ENCODE peak calls at places on chromosomes 3 and 15, in nine cellular contexts. P is activated CD8-positive, alpha-beta memory T cell treated with anti-CD3 and anti-CD28 coated beads, Interleukin-2, amount 10 ng/mL, durations not matched to agents 7 days and 5 days; X is KBM-7; Q is NCI-H748 treated with DMSO at 0.1 percent for 48 hours; V is NCI-H187; N is GM19239; K is heart right ventricle; H is COR-L47; Y is dorsolateral prefrontal cortex. E is an unnamed sample.

GRCh38 chr3:31625358-31625757 is 92.6 kb downstream of the STT3B start:
- DNase-seq in V (no peak), H (no peak), X (no peak), P (no peak), N (no peak), Y (no peak), K (no peak), Q (no peak), E (no peak)

GRCh38 chr15:100245496-100245838 is 96.3 kb downstream of the ADAMTS17 start:
- DNase-seq in K (no peak), Q (no peak), H (no peak), Y (no peak), V (no peak), X (no peak), P (no peak), N (no peak), E (no peak)

GRCh38 chr3:64619216-64619615 is 68.6 kb downstream of the ADAMTS9 start:
- DNase-seq in N (no peak), H (no peak), V (no peak), Y (no peak), P (no peak), Q (no peak), X (no peak), K (no peak), E (no peak)

GRCh38 chr15:51907136-51907862 is 64.3 kb downstream of the LEO1 start:
- DNase-seq in V (no peak), X (no peak), Y (no peak), Q (no peak), N (no peak), P (no peak), K (no peak), H (no peak), E (no peak)

GRCh38 chr3:83934208-83935150 is 1024.3 kb upstream of the CADM2 start:
- DNase-seq in P (no peak), Y (no peak), H (peak), K (no peak), X (peak), Q (peak), V (no peak), N (no peak), E (no peak)

GRCh38 chr15:44882499-44882968 is 74.0 kb upstream of the TERB2 start:
- DNase-seq in P (peak), H (no peak), V (no peak), Q (no peak), N (no peak), Y (no peak), K (no peak), X (no peak), E (no peak)

GRCh38 chr3:183498634-183499033 is 56.9 kb downstream of the KLHL6 start:
- DNase-seq in V (no peak), H (no peak), P (peak), Y (no peak), Q (no peak), N (no peak), X (no peak), K (no peak), E (no peak)

GRCh38 chr3:11514191-11514770 is 129.4 kb downstream of the VGLL4 start:
- DNase-seq in N (no peak), H (no peak), V (no peak), Q (no peak), K (no peak), P (no peak), Y (no peak), X (peak), E (no peak)

GRCh38 chr15:89787946-89788345 is 11.8 kb downstream of the MESP2 start:
- DNase-seq in P (no peak), N (no peak), H (no peak), K (no peak), V (no peak), Q (no peak), Y (no peak), X (no peak), E (no peak)

GRCh38 chr3:105130911-105131310 is 235.8 kb upstream of the ALCAM start:
- DNase-seq in N (no peak), Q (no peak), Y (no peak), H (no peak), V (no peak), K (no peak), P (no peak), X (no peak), E (no peak)

GRCh38 chr15:58506787-58507671 is 75.2 kb downstream of the LIPC start:
- DNase-seq in K (no peak), Y (no peak), N (no peak), X (peak), P (no peak), Q (no peak), H (no peak), V (no peak), E (no peak)

GRCh38 chr3:105431171-105431570 is 64.5 kb downstream of the ALCAM start:
- DNase-seq in H (peak), Q (peak), Y (no peak), K (no peak), N (no peak), X (no peak), P (no peak), V (no peak), E (no peak)

GRCh38 chr3:156681003-156681402 is 6.6 kb downstream of the TIPARP start:
- DNase-seq in X (peak), Y (no peak), H (peak), K (no peak), N (no peak), P (no peak), Q (peak), V (no peak), E (no peak)

GRCh38 chr3:126245811-126246727 is 65.7 kb upstream of the ALDH1L1 start:
- DNase-seq in P (no peak), K (peak), X (peak), V (no peak), Y (peak), Q (peak), N (no peak), H (peak), E (no peak)

GRCh38 chr3:138314751-138315150 is 14.9 kb downstream of the NME9 start:
- DNase-seq in N (no peak), Y (no peak), V (no peak), K (no peak), X (no peak), Q (no peak), P (no peak), H (no peak), E (no peak)

GRCh38 chr15:80247320-80247719 is 4.7 kb downstream of the CTXND1 start:
- DNase-seq in N (no peak), K (no peak), X (no peak), P (no peak), H (no peak), V (no peak), Y (no peak), Q (no peak), E (no peak)

GRCh38 chr15:83499476-83499875 is 52.3 kb downstream of the SH3GL3 start:
- DNase-seq in P (no peak), Y (no peak), K (no peak), N (no peak), H (no peak), V (no peak), Q (no peak), X (no peak), E (no peak)